ENCODE peak calls at places on chromosomes 5 and 9, in five cellular contexts. E is M059J; D is psoas muscle; X is activated T-helper 1 cell treated with anti-CD3 and anti-CD28 coated beads, Interleukin-12 subunit alpha, Interleukin-12 subunit beta, Interleukin-2, Interleukin-4 antibody, amounts not matched to agents 30 ng/mL and 10 ng/mL and 1 ng/mL, durations not matched to agents 14 hours and 24 hours and 36 hours; H is non-pigmented ciliary epithelial cell. F is an unnamed sample.

GRCh38 chr5:123344819-123345426 is 78.3 kb downstream of the CEP120 start:
- DNase-seq in E (peak), D (no peak), X (no peak), H (no peak), F (peak)

GRCh38 chr5:96780626-96781025 is 27.1 kb downstream of the ERAP1 start:
- DNase-seq in E (no peak), D (no peak), X (no peak), H (peak), F (no peak)

GRCh38 chr9:17018001-17018491 is 116.8 kb upstream of the CNTLN start:
- DNase-seq in E (peak), D (peak), X (no peak), H (no peak), F (peak)

GRCh38 chr9:101455656-101456235 is 20.2 kb upstream of the ALDOB start:
- DNase-seq in E (no peak), D (no peak), X (no peak), H (no peak), F (peak)

GRCh38 chr9:120477534-120478001 is 102.4 kb downstream of the CDK5RAP2 start:
- DNase-seq in E (peak), D (peak), X (peak), H (peak), F (peak)

GRCh38 chr5:150641006-150641570 is 628 bp downstream of the SYNPO start:
- DNase-seq in E (peak), D (peak), X (no peak), H (no peak), F (peak)

GRCh38 chr5:122089614-122090013 is 11.6 kb upstream of the LOX start:
- DNase-seq in E (peak), D (no peak), X (no peak), H (peak), F (peak)

GRCh38 chr5:42828661-42829060 is 17.0 kb upstream of the SELENOP start:
- DNase-seq in E (peak), D (no peak), X (no peak), H (no peak), F (no peak)

GRCh38 chr5:89105836-89106235 is 222.9 kb upstream of the MEF2C start:
- DNase-seq in E (peak), D (no peak), X (no peak), H (no peak), F (no peak)

GRCh38 chr9:37719526-37719925 is 34.1 kb upstream of the TRMT10B start:
- DNase-seq in E (no peak), D (no peak), X (no peak), H (no peak), F (no peak)

GRCh38 chr5:87851603-87852002 is 417.0 kb downstream of the TMEM161B start:
- DNase-seq in E (no peak), D (no peak), X (no peak), H (no peak), F (no peak)

GRCh38 chr5:156920861-156921431 is 42.1 kb downstream of the TIMD4 start:
- DNase-seq in E (no peak), D (no peak), X (no peak), H (no peak), F (no peak)

GRCh38 chr5:144583493-144584154 is 413.0 kb downstream of the KCTD16 start:
- DNase-seq in E (no peak), D (no peak), X (no peak), H (no peak), F (no peak)

GRCh38 chr9:95457769-95458168 is 59.0 kb downstream of the PTCH1 start:
- DNase-seq in E (no peak), D (no peak), X (no peak), H (peak), F (peak)

GRCh38 chr5:25094219-25094618 is 449.4 kb upstream of the CDH10 start:
- DNase-seq in E (no peak), D (no peak), X (no peak), H (no peak), F (no peak)

GRCh38 chr9:88532320-88532719 is 2.7 kb upstream of the NXNL2 start:
- DNase-seq in E (peak), D (peak), X (no peak), H (no peak), F (peak)

GRCh38 chr5:57650360-57651069 is 167.9 kb upstream of the ACTBL2 start:
- DNase-seq in E (peak), D (no peak), X (peak), H (peak), F (peak)

GRCh38 chr9:6645153-6646027 is at the start of gene GLDC:
- DNase-seq in E (peak), D (peak), X (peak), H (no peak), F (no peak)

GRCh38 chr5:121503111-121503840 is 348.4 kb upstream of the FTMT start:
- DNase-seq in E (peak), D (no peak), X (no peak), H (no peak), F (no peak)

GRCh38 chr9:110440161-110440560 is 102.5 kb upstream of the TXNDC8 start:
- DNase-seq in E (peak), D (no peak), X (no peak), H (peak), F (peak)

GRCh38 chr5:932151-932627 is 39.5 kb downstream of the TRIP13 start:
- DNase-seq in E (no peak), D (no peak), X (no peak), H (no peak), F (no peak)

GRCh38 chr5:176697929-176698520 is 50.7 kb downstream of the TSPAN17 start:
- DNase-seq in E (no peak), D (no peak), X (no peak), H (no peak), F (no peak)

GRCh38 chr5:163624466-163624865 is 119.0 kb downstream of the MAT2B start:
- DNase-seq in E (no peak), D (no peak), X (no peak), H (no peak), F (peak)